ENCODE peak calls at places on chromosomes 11 and 22, in six cellular contexts. K is mammary epithelial cell, Z is lower leg skin, D is vagina, B is psoas muscle, H is Karpas-422. G is an unnamed sample.

GRCh38 chr11:74282421-74282820 is 29.0 kb downstream of the P4HA3 start:
- DNase-seq in K (no peak), Z (no peak), D (no peak), B (no peak), H (no peak), G (no peak)

GRCh38 chr11:128532016-128532570 is 55.3 kb downstream of the ETS1 start:
- DNase-seq in K (peak), Z (no peak), D (no peak), B (no peak), H (no peak), G (peak)

GRCh38 chr22:30822216-30823014 is 127.7 kb downstream of the OSBP2 start:
- DNase-seq in K (no peak), Z (no peak), D (no peak), B (no peak), H (no peak), G (peak)

GRCh38 chr11:113373306-113373705 is 14.3 kb upstream of the ANKK1 start:
- DNase-seq in K (peak), Z (no peak), D (no peak), B (no peak), H (no peak), G (no peak)

GRCh38 chr11:59625703-59626102 is 10.1 kb upstream of the OSBP start:
- DNase-seq in K (no peak), Z (no peak), D (no peak), B (no peak), H (no peak), G (no peak)

GRCh38 chr11:91296628-91297027 is 928.0 kb upstream of the FAT3 start:
- DNase-seq in K (peak), Z (no peak), D (no peak), B (no peak), H (no peak), G (no peak)

GRCh38 chr11:128928400-128928799 is 14.3 kb downstream of the TP53AIP1 start:
- DNase-seq in K (no peak), Z (no peak), D (no peak), B (no peak), H (no peak), G (no peak)

GRCh38 chr11:123308077-123308476 is 113.0 kb upstream of the CLMP start:
- DNase-seq in K (no peak), Z (no peak), D (no peak), B (no peak), H (peak), G (no peak)

GRCh38 chr11:1305063-1305495 is 4.4 kb downstream of the TOLLIP start:
- DNase-seq in K (no peak), Z (no peak), D (no peak), B (no peak), H (no peak), G (no peak)

GRCh38 chr22:47599753-47600152 is 837.3 kb downstream of the TBC1D22A start:
- DNase-seq in K (no peak), Z (no peak), D (peak), B (no peak), H (no peak), G (peak)

GRCh38 chr11:101336858-101337257 is 207.2 kb upstream of the PGR start:
- DNase-seq in K (no peak), Z (no peak), D (no peak), B (no peak), H (no peak), G (no peak)

GRCh38 chr22:36384766-36385400 is 2.9 kb downstream of the MYH9 start:
- DNase-seq in K (no peak), Z (no peak), D (no peak), B (no peak), H (peak), G (peak)

GRCh38 chr11:65316979-65317786 is 2.5 kb downstream of the CDC42EP2 start:
- DNase-seq in K (peak), Z (peak), D (no peak), B (peak), H (peak), G (peak)

GRCh38 chr11:34165121-34165520 is 59.7 kb downstream of the NAT10 start:
- DNase-seq in K (no peak), Z (no peak), D (no peak), B (peak), H (no peak), G (no peak)

GRCh38 chr22:38700271-38700788 is 413 bp downstream of the JOSD1 start:
- DNase-seq in K (peak), Z (peak), D (no peak), B (peak), H (peak), G (peak)

GRCh38 chr11:2526808-2527381 is 82.1 kb downstream of the KCNQ1 start:
- DNase-seq in K (no peak), Z (no peak), D (no peak), B (peak), H (peak), G (peak)

GRCh38 chr11:88779551-88779950 is 286.2 kb downstream of the GRM5 start:
- DNase-seq in K (peak), Z (no peak), D (no peak), B (no peak), H (no peak), G (no peak)

GRCh38 chr11:92269021-92269420 is 44.4 kb downstream of the FAT3 start:
- DNase-seq in K (peak), Z (no peak), D (no peak), B (no peak), H (no peak), G (no peak)

GRCh38 chr11:44319552-44320288 is 9.8 kb upstream of the ALX4 start:
- DNase-seq in K (peak), Z (no peak), D (no peak), B (no peak), H (no peak), G (no peak)

GRCh38 chr11:66333220-66333877 is 2.9 kb downstream of the RIN1 start:
- DNase-seq in K (no peak), Z (no peak), D (no peak), B (peak), H (no peak), G (peak)

GRCh38 chr22:20783844-20784723 is 10.2 kb downstream of the SERPIND1 start:
- DNase-seq in K (peak), Z (peak), D (no peak), B (no peak), H (peak), G (no peak)

GRCh38 chr11:129804012-129804411 is 11.6 kb upstream of the TMEM45B start:
- DNase-seq in K (no peak), Z (no peak), D (no peak), B (no peak), H (no peak), G (no peak)

GRCh38 chr11:73939096-73939495 is 11.7 kb upstream of the DNAJB13 start:
- DNase-seq in K (peak), Z (no peak), D (no peak), B (no peak), H (no peak), G (no peak)

GRCh38 chr11:120532511-120533196 is 21.1 kb downstream of the GRIK4 start:
- DNase-seq in K (no peak), Z (no peak), D (no peak), B (no peak), H (no peak), G (no peak)

GRCh38 chr11:120068114-120068573 is 69.8 kb downstream of the TRIM29 start:
- DNase-seq in K (peak), Z (no peak), D (no peak), B (no peak), H (no peak), G (no peak)

GRCh38 chr22:38276161-38276560 is 3.4 kb upstream of the TMEM184B start:
- DNase-seq in K (no peak), Z (no peak), D (no peak), B (no peak), H (no peak), G (no peak)

GRCh38 chr22:44901301-44901700 is 108.5 kb downstream of the PHF21B start:
- DNase-seq in K (no peak), Z (no peak), D (no peak), B (no peak), H (no peak), G (no peak)

GRCh38 chr22:47597041-47597440 is 834.6 kb downstream of the TBC1D22A start:
- DNase-seq in K (no peak), Z (no peak), D (peak), B (no peak), H (no peak), G (no peak)

GRCh38 chr22:36220457-36220921 is 18.8 kb downstream of the APOL2 start:
- DNase-seq in K (no peak), Z (no peak), D (no peak), B (peak), H (peak), G (peak)

GRCh38 chr11:132257861-132258260 is 887.4 kb downstream of the NTM start:
- DNase-seq in K (no peak), Z (no peak), D (no peak), B (no peak), H (no peak), G (no peak)

GRCh38 chr11:70931430-70931829 is 320.9 kb downstream of the SHANK2 start:
- DNase-seq in K (no peak), Z (no peak), D (no peak), B (peak), H (no peak), G (no peak)

GRCh38 chr11:33160147-33160546 is 1.1 kb downstream of the CSTF3 start:
- DNase-seq in K (peak), Z (no peak), D (no peak), B (no peak), H (peak), G (no peak)

GRCh38 chr11:65426839-65427690 is 4.5 kb downstream of the NEAT1 start:
- DNase-seq in K (no peak), Z (no peak), D (no peak), B (peak), H (peak), G (peak)

GRCh38 chr22:27157090-27157489 is 499.7 kb downstream of the MIAT start:
- DNase-seq in K (no peak), Z (no peak), D (no peak), B (no peak), H (no peak), G (no peak)

GRCh38 chr11:96113100-96113710 is 189.3 kb upstream of the MTMR2 start:
- DNase-seq in K (no peak), Z (no peak), D (no peak), B (no peak), H (no peak), G (no peak)

GRCh38 chr11:132549571-132549970 is 982.7 kb downstream of the OPCML start:
- DNase-seq in K (no peak), Z (no peak), D (no peak), B (no peak), H (no peak), G (no peak)

GRCh38 chr11:117462183-117462574 is 134.5 kb downstream of the CEP164 start:
- DNase-seq in K (no peak), Z (no peak), D (no peak), B (no peak), H (no peak), G (no peak)
- H3K4me3 ChIP-seq in K (no peak), Z (no peak), D (no peak), B (no peak), H (no peak), G (no peak)

GRCh38 chr22:49657275-49657973 is 170.2 kb downstream of the BRD1 start:
- DNase-seq in K (no peak), Z (peak), D (no peak), B (peak), H (peak), G (peak)
- H3K4me3 ChIP-seq in K (no peak), Z (peak), D (peak), B (peak), H (peak), G (peak)

GRCh38 chr11:20668844-20669832 is at the start of gene NELL1:
- DNase-seq in K (peak), Z (no peak), D (no peak), B (no peak), H (no peak), G (no peak)

GRCh38 chr11:20671856-20672546 is 2.6 kb downstream of the NELL1 start:
- DNase-seq in K (peak), Z (no peak), D (no peak), B (no peak), H (no peak), G (no peak)

GRCh38 chr11:20670932-20671403 is 1.6 kb downstream of the NELL1 start:
- DNase-seq in K (no peak), Z (no peak), D (no peak), B (no peak), H (no peak), G (no peak)

GRCh38 chr11:20668410-20668809 is 976 bp upstream of the NELL1 start:
- DNase-seq in K (no peak), Z (no peak), D (no peak), B (no peak), H (no peak), G (no peak)

GRCh38 chr11:20669833-20670684 is 673 bp downstream of the NELL1 start:
- DNase-seq in K (no peak), Z (no peak), D (no peak), B (no peak), H (no peak), G (no peak)
- H3K4me3 ChIP-seq in K (no peak), Z (no peak), D (no peak), B (peak), H (no peak), G (no peak)

GRCh38 chr11:8867856-8868705 is 42.9 kb upstream of the AKIP1 start:
- DNase-seq in K (peak), Z (no peak), D (no peak), B (no peak), H (no peak), G (no peak)
- H3K4me3 ChIP-seq in K (no peak), Z (no peak), D (no peak), B (no peak), H (no peak), G (no peak)

DNA sequence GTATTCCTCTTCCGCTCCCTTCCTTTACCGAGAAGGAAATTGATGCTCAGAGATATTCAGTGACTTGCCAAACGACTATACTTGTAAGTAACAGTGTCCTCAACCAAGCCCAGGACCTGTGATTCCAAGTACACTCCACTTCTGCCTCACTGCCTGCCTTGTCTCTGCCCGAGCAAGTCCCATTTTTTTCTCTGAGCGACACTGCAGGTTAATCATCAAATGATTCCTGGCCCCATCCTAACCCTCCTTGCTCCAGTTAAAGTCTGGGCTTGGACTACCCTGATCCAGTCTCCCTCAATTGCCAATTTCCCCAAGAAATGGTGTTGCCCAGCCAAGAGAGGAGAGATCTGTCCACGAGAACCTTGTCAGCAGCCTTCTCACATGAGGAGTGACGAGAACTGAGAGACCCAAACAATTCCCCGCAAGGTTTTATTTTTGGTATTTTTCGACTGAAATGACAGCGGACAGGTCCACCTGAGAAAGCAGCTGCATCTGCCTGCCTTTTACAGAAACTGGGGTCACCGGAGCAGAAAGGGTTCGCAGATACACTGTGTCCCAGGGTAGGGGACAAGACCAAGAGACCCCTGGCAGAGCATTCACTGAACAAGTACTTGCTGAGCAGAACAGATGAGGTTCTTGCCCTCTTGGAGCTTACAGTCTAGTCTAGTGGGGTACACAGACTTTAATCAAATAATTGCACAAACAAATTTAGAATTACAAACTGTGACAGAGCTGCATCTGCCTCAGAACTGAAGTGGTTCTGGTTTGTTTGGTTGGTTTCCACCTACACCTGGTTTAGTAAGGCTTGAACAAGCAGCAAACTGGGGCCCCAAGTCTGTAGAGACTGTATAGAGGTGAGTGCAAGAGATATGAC is 11.4 kb downstream of the POU2AF1 start:
- DNase-seq in K (peak), Z (no peak), D (no peak), B (no peak), H (peak), G (no peak)
- H3K4me3 ChIP-seq in K (no peak), Z (no peak), D (no peak), B (no peak), H (no peak), G (no peak)

DNA sequence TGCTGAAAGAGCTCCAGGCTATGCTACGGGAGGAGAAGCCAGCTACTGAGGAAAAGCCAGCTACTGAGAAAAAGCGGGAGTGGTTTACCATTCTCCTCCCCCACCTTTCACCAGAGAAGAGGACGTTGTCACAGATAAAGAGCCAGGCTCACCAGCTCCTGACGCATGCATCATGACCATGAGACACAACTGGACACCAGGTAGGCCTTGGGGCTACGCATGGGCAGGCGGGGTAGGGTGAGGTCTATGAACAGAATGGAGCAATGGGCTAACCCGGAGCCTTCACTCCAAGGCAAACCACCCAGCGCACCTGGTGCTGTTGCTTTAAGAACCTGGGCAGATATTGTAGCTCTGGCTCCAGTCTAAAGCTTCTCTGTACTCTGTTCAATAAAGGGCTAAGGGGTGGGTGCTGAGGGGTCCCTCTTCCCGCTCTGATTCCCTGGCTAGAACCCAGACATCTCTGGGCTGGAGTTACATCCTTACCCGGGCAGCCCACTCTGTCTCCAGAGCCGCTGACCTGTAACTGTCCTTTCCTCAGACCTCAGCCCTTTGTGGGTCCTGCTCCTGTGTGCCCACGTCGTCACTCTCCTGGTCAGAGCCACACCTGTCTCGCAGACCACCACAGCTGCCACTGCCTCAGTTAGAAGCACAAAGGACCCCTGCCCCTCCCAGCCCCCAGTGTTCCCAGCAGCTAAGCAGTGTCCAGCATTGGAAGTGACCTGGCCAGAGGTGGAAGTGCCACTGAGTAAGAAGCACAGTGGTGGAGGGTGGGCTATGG is 1.3 kb downstream of the IL18BP start:
- DNase-seq in K (no peak), Z (no peak), D (no peak), B (no peak), H (no peak), G (no peak)
- H3K4me3 ChIP-seq in K (no peak), Z (no peak), D (peak), B (peak), H (no peak), G (no peak)

GRCh38 chr11:12815150-12815523 is 140.9 kb downstream of the TEAD1 start:
- DNase-seq in K (no peak), Z (no peak), D (no peak), B (no peak), H (no peak), G (no peak)
- H3K4me3 ChIP-seq in K (no peak), Z (no peak), D (peak), B (peak), H (no peak), G (peak)

DNA sequence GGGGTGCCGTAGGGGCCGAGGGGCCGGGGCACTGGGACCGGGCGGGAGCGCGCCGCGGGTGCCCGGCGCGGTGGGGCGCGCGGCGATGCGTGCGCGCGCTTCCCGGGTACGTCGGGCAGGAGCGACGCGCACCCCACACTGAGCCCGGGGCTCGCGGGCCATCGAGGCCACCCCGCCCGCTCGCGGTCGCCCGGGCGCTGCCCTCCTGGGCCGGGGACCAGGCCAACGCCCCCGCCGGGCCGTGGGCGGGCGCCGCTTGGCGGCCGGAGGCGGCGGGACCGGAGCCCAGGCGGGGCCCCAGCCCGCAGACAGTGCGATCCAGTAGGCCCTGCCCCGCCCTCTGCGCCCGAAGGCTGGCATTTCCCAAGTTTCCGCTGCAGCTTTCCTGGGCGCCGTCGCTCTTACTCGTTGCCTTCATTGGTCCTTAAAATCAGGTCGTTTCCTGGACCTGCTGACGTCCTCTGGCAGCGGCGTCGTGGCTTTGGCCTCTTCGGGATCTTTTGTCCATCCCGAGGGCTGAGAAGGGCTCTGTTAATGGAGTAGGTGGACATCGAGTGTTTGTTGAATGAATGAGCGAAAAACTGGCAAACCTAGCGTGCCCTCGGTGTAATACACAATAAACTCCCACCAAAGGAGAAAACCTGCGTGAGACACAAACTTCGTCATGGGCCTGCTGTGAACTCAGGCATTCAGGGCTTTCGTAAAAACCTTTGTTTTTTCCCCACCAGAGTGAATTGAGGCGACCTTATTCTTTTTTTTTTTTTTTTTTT is 638 bp downstream of the PARVA start:
- DNase-seq in K (peak), Z (peak), D (no peak), B (peak), H (no peak), G (peak)
- H3K4me3 ChIP-seq in K (peak), Z (peak), D (peak), B (peak), H (no peak), G (peak)